ENCODE peak calls at places on chromosome 15, in seven cellular contexts. R is lung; S is OCI-M1; O is GM13977; G is H9; A is stimulated activated naive CD8-positive, alpha-beta T cell treated with anti-CD3 and anti-CD28 coated beads, Interleukin-15, Interleukin-2, amounts not matched to agents 100 U/mL and 50 U/mL, for 24 hours; F is stimulated activated CD4-positive, alpha-beta T cell treated with anti-CD3 and anti-CD28 coated beads, Interleukin-1b, Interleukin-23, amount 100 ng/mL, for 1 hour. Y is an unnamed sample.

GRCh38 chr15:58309993-58310928 is 121.5 kb upstream of the LIPC start:
- DNase-seq in G (no peak), F (no peak), S (no peak), O (no peak), A (no peak), R (no peak), Y (peak; percentile 67)

GRCh38 chr15:61749169-61749568 is 311.1 kb downstream of the VPS13C start:
- DNase-seq in R (no peak), G (no peak), O (no peak), S (no peak), A (no peak), F (no peak), Y (no peak)

GRCh38 chr15:99121207-99121606 is 16.3 kb downstream of the SYNM start:
- DNase-seq in S (no peak), O (no peak), F (no peak), R (no peak), A (no peak), G (no peak), Y (peak; percentile 70)

GRCh38 chr15:60154764-60155163 is 150.7 kb downstream of the FOXB1 start:
- DNase-seq in G (no peak), F (no peak), R (no peak), S (no peak), O (no peak), A (no peak), Y (no peak)

GRCh38 chr15:56390739-56391267 is 25.6 kb downstream of the TEX9 start:
- DNase-seq in O (no peak), G (no peak), A (no peak), F (no peak), R (no peak), S (peak; percentile 38), Y (no peak)

GRCh38 chr15:58880320-58880719 is 53.2 kb downstream of the SLTM start:
- DNase-seq in G (no peak), S (no peak), A (no peak), F (no peak), R (no peak), O (no peak), Y (no peak)

GRCh38 chr15:41292521-41292920 is 39.9 kb downstream of the OIP5 start:
- DNase-seq in A (no peak), O (no peak), S (no peak), G (no peak), R (no peak), F (no peak), Y (no peak)

GRCh38 chr15:83278191-83278590 is 6.3 kb downstream of the BNC1 start:
- DNase-seq in G (no peak), O (no peak), S (no peak), R (no peak), F (no peak), A (no peak), Y (no peak)

GRCh38 chr15:64697911-64698369 is 77.4 kb downstream of the RBPMS2 start:
- DNase-seq in S (peak; percentile 17), G (no peak), R (no peak), F (no peak), O (no peak), A (peak; percentile 34), Y (no peak)

GRCh38 chr15:89628791-89629715 is 26.2 kb downstream of the KIF7 start:
- DNase-seq in S (no peak), R (no peak), O (peak; percentile 31), G (no peak), A (no peak), F (no peak), Y (no peak)